ENCODE peak calls at places on chromosomes 3 and 15, in eight cellular contexts. Q, W, V, Z, R, C, E and K are unnamed samples.
A peak's percentile ranks its signal among the peaks of the same experiment; 100 is the strongest.

GRCh38 chr15:63338170-63338569 is 43.5 kb downstream of the CA12 start:
- DNase-seq in C (no peak), V (no peak), R (peak; percentile 86), E (no peak), Q (no peak), Z (no peak), W (no peak), K (peak; percentile 96)

GRCh38 chr3:167051421-167051820 is 328.7 kb downstream of the ZBBX start:
- DNase-seq in W (peak; percentile 88), R (no peak), Q (no peak), Z (no peak), E (no peak), C (no peak), V (no peak), K (no peak)

GRCh38 chr3:149808209-149808829 is 4.7 kb upstream of the RNF13 start:
- DNase-seq in W (peak; percentile 70), E (peak; percentile 32), R (peak; percentile 81), Q (peak; percentile 58), C (peak; percentile 61), Z (peak; percentile 56), V (peak; percentile 57), K (peak; percentile 70)

GRCh38 chr3:126294211-126294801 is 62.9 kb downstream of the KLF15 start:
- DNase-seq in R (no peak), E (no peak), C (no peak), V (no peak), Q (no peak), W (no peak), Z (no peak), K (no peak)

GRCh38 chr3:190430906-190431305 is 18.8 kb downstream of the TMEM207 start:
- DNase-seq in R (no peak), C (no peak), E (no peak), Z (no peak), Q (no peak), W (no peak), V (no peak), K (no peak)

GRCh38 chr3:133928136-133928893 is 32.6 kb upstream of the RAB6B start:
- DNase-seq in E (no peak), Z (no peak), R (no peak), Q (peak; percentile 35), W (no peak), V (no peak), C (no peak), K (no peak)

GRCh38 chr3:100603449-100603848 is 6.0 kb upstream of the ADGRG7 start:
- DNase-seq in R (peak; percentile 54), Q (peak; percentile 18), Z (no peak), V (peak; percentile 22), W (peak; percentile 80), C (peak; percentile 9), E (no peak), K (peak; percentile 15)

GRCh38 chr3:127531821-127532220 is 58.7 kb downstream of the TPRA1 start:
- DNase-seq in V (no peak), R (no peak), W (no peak), C (no peak), Q (no peak), Z (no peak), E (no peak), K (no peak)

GRCh38 chr3:57029924-57030323 is 30.5 kb upstream of the SPATA12 start:
- DNase-seq in Z (no peak), V (no peak), R (no peak), C (no peak), W (no peak), Q (no peak), E (no peak), K (no peak)

GRCh38 chr15:101382544-101382943 is 87.5 kb upstream of the SNRPA1 start:
- DNase-seq in V (no peak), E (no peak), Q (no peak), C (no peak), R (no peak), Z (no peak), W (no peak), K (no peak)

GRCh38 chr3:122636697-122637096 is 43.9 kb upstream of the PARP14 start:
- DNase-seq in E (no peak), Q (no peak), C (no peak), R (no peak), Z (no peak), W (no peak), V (no peak), K (no peak)

GRCh38 chr3:52986049-52986448 is 59.8 kb downstream of the SFMBT1 start:
- DNase-seq in C (no peak), R (peak; percentile 45), E (no peak), W (no peak), Z (no peak), Q (no peak), V (no peak), K (no peak)

GRCh38 chr15:74206801-74207281 is 4.3 kb upstream of the STRA6 start:
- DNase-seq in E (no peak), W (no peak), Q (no peak), V (no peak), Z (no peak), C (no peak), R (no peak), K (peak; percentile 87)

GRCh38 chr3:122635789-122636188 is 44.9 kb upstream of the PARP14 start:
- DNase-seq in R (peak; percentile 54), Z (no peak), Q (no peak), V (no peak), W (no peak), E (no peak), C (no peak), K (peak; percentile 31)

GRCh38 chr3:179720196-179720595 is 67.4 kb downstream of the USP13 start:
- DNase-seq in Z (no peak), R (no peak), W (no peak), E (no peak), V (no peak), C (no peak), Q (no peak), K (no peak)

GRCh38 chr3:188531210-188531609 is 377.3 kb downstream of the LPP start:
- DNase-seq in R (peak; percentile 71), Z (no peak), W (no peak), Q (no peak), E (no peak), C (no peak), V (no peak), K (peak; percentile 66)

GRCh38 chr3:63395960-63396359 is 117.9 kb downstream of the SYNPR start:
- DNase-seq in Z (no peak), E (no peak), R (no peak), V (no peak), Q (no peak), W (no peak), C (no peak), K (no peak)

GRCh38 chr3:189689625-189690024 is 58.4 kb downstream of the TP63 start:
- DNase-seq in C (no peak), W (no peak), Z (no peak), V (no peak), Q (no peak), R (no peak), E (no peak), K (no peak)

GRCh38 chr3:121231872-121232271 is 313.9 kb downstream of the POLQ start:
- DNase-seq in E (no peak), C (no peak), Q (no peak), R (no peak), Z (no peak), W (no peak), V (no peak), K (no peak)

GRCh38 chr15:50744601-50745000 is 20.9 kb downstream of the SPPL2A start:
- DNase-seq in V (no peak), C (no peak), E (no peak), R (peak; percentile 53), Q (no peak), Z (no peak), W (no peak), K (no peak)

GRCh38 chr15:100115711-100116090 is 226.1 kb downstream of the ADAMTS17 start:
- DNase-seq in V (no peak), Z (no peak), R (peak; percentile 80), C (no peak), E (peak; percentile 38), Q (no peak), W (no peak), K (peak; percentile 42)